ENCODE peak calls at places on chromosomes 16 and 17, in seven cellular contexts. One of them, this sample, is unnamed.

GRCh38 chr17:4247981-4248388 is 15.8 kb downstream of the ANKFY1 start:
- DNase-seq in HCT116: peak
- DNase-seq in neural progenitor cell: no peak
- DNase-seq in GM23338: peak
- DNase-seq in OCI-LY7: no peak
- DNase-seq in SK-N-SH: no peak
- DNase-seq in PC-3: peak
- DNase-seq in this sample: no peak

GRCh38 chr17:40479754-40480480 is 21.5 kb downstream of the TNS4 start:
- DNase-seq in HCT116: no peak
- DNase-seq in neural progenitor cell: no peak
- DNase-seq in GM23338: no peak
- DNase-seq in OCI-LY7: peak
- DNase-seq in SK-N-SH: no peak
- DNase-seq in PC-3: peak
- DNase-seq in this sample: no peak

GRCh38 chr17:36689089-36689667 is 87.8 kb downstream of the MRM1 start:
- DNase-seq in HCT116: no peak
- DNase-seq in neural progenitor cell: no peak
- DNase-seq in GM23338: no peak
- DNase-seq in OCI-LY7: no peak
- DNase-seq in SK-N-SH: no peak
- DNase-seq in PC-3: no peak
- DNase-seq in this sample: no peak

GRCh38 chr16:68760671-68761275 is 23.7 kb downstream of the CDH1 start:
- DNase-seq in HCT116: no peak
- DNase-seq in neural progenitor cell: no peak
- DNase-seq in GM23338: no peak
- DNase-seq in OCI-LY7: peak
- DNase-seq in SK-N-SH: no peak
- DNase-seq in PC-3: peak
- DNase-seq in this sample: peak

GRCh38 chr17:27630607-27631408 is at the start of gene LGALS9:
- DNase-seq in HCT116: no peak
- DNase-seq in neural progenitor cell: no peak
- DNase-seq in GM23338: no peak
- DNase-seq in OCI-LY7: peak
- DNase-seq in SK-N-SH: no peak
- DNase-seq in PC-3: peak
- DNase-seq in this sample: peak

GRCh38 chr16:3458278-3458851 is 14.9 kb downstream of the NAA60 start:
- DNase-seq in HCT116: no peak
- DNase-seq in neural progenitor cell: peak
- DNase-seq in GM23338: peak
- DNase-seq in OCI-LY7: peak
- DNase-seq in SK-N-SH: no peak
- DNase-seq in PC-3: peak
- DNase-seq in this sample: peak

GRCh38 chr17:48310748-48311213 is 119.2 kb downstream of the SKAP1 start:
- DNase-seq in HCT116: no peak
- DNase-seq in neural progenitor cell: peak
- DNase-seq in GM23338: peak
- DNase-seq in OCI-LY7: no peak
- DNase-seq in SK-N-SH: no peak
- DNase-seq in PC-3: no peak
- DNase-seq in this sample: no peak

GRCh38 chr17:44767493-44767892 is 8.7 kb downstream of the ADAM11 start:
- DNase-seq in HCT116: no peak
- DNase-seq in neural progenitor cell: peak
- DNase-seq in GM23338: no peak
- DNase-seq in OCI-LY7: peak
- DNase-seq in SK-N-SH: no peak
- DNase-seq in PC-3: no peak
- DNase-seq in this sample: no peak

GRCh38 chr17:48385303-48385702 is 44.7 kb downstream of the SKAP1 start:
- DNase-seq in HCT116: no peak
- DNase-seq in neural progenitor cell: no peak
- DNase-seq in GM23338: no peak
- DNase-seq in OCI-LY7: no peak
- DNase-seq in SK-N-SH: no peak
- DNase-seq in PC-3: no peak
- DNase-seq in this sample: no peak

GRCh38 chr16:81542609-81543570 is 98.3 kb downstream of the CMIP start:
- DNase-seq in HCT116: no peak
- DNase-seq in neural progenitor cell: no peak
- DNase-seq in GM23338: no peak
- DNase-seq in OCI-LY7: no peak
- DNase-seq in SK-N-SH: no peak
- DNase-seq in PC-3: no peak
- DNase-seq in this sample: no peak

GRCh38 chr17:74949455-74950115 is 13.9 kb downstream of the OTOP3 start:
- DNase-seq in HCT116: no peak
- DNase-seq in neural progenitor cell: no peak
- DNase-seq in GM23338: no peak
- DNase-seq in OCI-LY7: no peak
- DNase-seq in SK-N-SH: no peak
- DNase-seq in PC-3: no peak
- DNase-seq in this sample: no peak
- TF ChIP-seq EZH2phosphoT487 in HCT116: no peak
- TF ChIP-seq EZH2phosphoT487 in neural progenitor cell: no peak
- TF ChIP-seq EZH2phosphoT487 in GM23338: no peak
- TF ChIP-seq EZH2phosphoT487 in OCI-LY7: no peak
- TF ChIP-seq EZH2phosphoT487 in SK-N-SH: no peak
- TF ChIP-seq EZH2phosphoT487 in PC-3: no peak
- TF ChIP-seq EZH2phosphoT487 in this sample: no peak

DNA sequence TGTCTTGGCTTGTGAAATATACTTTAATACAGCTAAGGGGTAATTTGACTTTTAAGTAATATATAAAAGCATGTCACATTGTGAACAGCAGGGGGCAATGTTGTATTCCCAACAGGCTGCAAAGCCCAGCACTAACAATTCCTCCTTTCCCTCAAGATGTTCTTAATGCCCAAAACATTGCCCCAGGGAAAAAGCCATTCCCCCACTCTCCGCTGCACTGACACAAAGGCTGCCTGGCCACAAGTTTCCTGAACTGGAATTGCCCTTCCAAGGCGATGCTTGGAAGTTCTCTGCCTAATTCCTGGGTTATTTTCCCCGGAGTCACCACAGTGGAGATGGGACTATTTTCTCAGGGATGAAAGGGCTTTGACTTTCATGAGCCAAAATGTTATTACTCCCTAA is 27.2 kb downstream of the CLEC16A start:
- DNase-seq in HCT116: peak
- DNase-seq in neural progenitor cell: peak
- DNase-seq in GM23338: peak
- DNase-seq in OCI-LY7: peak
- DNase-seq in SK-N-SH: peak
- DNase-seq in PC-3: peak
- DNase-seq in this sample: peak
- TF ChIP-seq EZH2phosphoT487 in HCT116: no peak
- TF ChIP-seq EZH2phosphoT487 in neural progenitor cell: no peak
- TF ChIP-seq EZH2phosphoT487 in GM23338: no peak
- TF ChIP-seq EZH2phosphoT487 in OCI-LY7: no peak
- TF ChIP-seq EZH2phosphoT487 in SK-N-SH: no peak
- TF ChIP-seq EZH2phosphoT487 in PC-3: no peak
- TF ChIP-seq EZH2phosphoT487 in this sample: no peak

GRCh38 chr16:4468972-4469371 is 5.5 kb downstream of the NMRAL1 start:
- DNase-seq in HCT116: no peak
- DNase-seq in neural progenitor cell: no peak
- DNase-seq in GM23338: no peak
- DNase-seq in OCI-LY7: no peak
- DNase-seq in SK-N-SH: no peak
- DNase-seq in PC-3: no peak
- DNase-seq in this sample: no peak
- TF ChIP-seq EZH2phosphoT487 in HCT116: no peak
- TF ChIP-seq EZH2phosphoT487 in neural progenitor cell: no peak
- TF ChIP-seq EZH2phosphoT487 in GM23338: no peak
- TF ChIP-seq EZH2phosphoT487 in OCI-LY7: no peak
- TF ChIP-seq EZH2phosphoT487 in SK-N-SH: no peak
- TF ChIP-seq EZH2phosphoT487 in PC-3: no peak
- TF ChIP-seq EZH2phosphoT487 in this sample: no peak

GRCh38 chr16:14372471-14372870 is 257.6 kb downstream of the PARN start:
- DNase-seq in HCT116: no peak
- DNase-seq in neural progenitor cell: peak
- DNase-seq in GM23338: peak
- DNase-seq in OCI-LY7: peak
- DNase-seq in SK-N-SH: no peak
- DNase-seq in PC-3: no peak
- DNase-seq in this sample: no peak

GRCh38 chr16:14369734-14370598 is 260.1 kb downstream of the PARN start:
- DNase-seq in HCT116: no peak
- DNase-seq in neural progenitor cell: no peak
- DNase-seq in GM23338: no peak
- DNase-seq in OCI-LY7: no peak
- DNase-seq in SK-N-SH: no peak
- DNase-seq in PC-3: no peak
- DNase-seq in this sample: peak

GRCh38 chr16:14373406-14373805 is 256.7 kb downstream of the PARN start:
- DNase-seq in HCT116: no peak
- DNase-seq in neural progenitor cell: no peak
- DNase-seq in GM23338: no peak
- DNase-seq in OCI-LY7: no peak
- DNase-seq in SK-N-SH: no peak
- DNase-seq in PC-3: no peak
- DNase-seq in this sample: no peak

GRCh38 chr16:14370736-14371234 is 259.3 kb downstream of the PARN start:
- DNase-seq in HCT116: no peak
- DNase-seq in neural progenitor cell: no peak
- DNase-seq in GM23338: no peak
- DNase-seq in OCI-LY7: no peak
- DNase-seq in SK-N-SH: no peak
- DNase-seq in PC-3: no peak
- DNase-seq in this sample: no peak

DNA sequence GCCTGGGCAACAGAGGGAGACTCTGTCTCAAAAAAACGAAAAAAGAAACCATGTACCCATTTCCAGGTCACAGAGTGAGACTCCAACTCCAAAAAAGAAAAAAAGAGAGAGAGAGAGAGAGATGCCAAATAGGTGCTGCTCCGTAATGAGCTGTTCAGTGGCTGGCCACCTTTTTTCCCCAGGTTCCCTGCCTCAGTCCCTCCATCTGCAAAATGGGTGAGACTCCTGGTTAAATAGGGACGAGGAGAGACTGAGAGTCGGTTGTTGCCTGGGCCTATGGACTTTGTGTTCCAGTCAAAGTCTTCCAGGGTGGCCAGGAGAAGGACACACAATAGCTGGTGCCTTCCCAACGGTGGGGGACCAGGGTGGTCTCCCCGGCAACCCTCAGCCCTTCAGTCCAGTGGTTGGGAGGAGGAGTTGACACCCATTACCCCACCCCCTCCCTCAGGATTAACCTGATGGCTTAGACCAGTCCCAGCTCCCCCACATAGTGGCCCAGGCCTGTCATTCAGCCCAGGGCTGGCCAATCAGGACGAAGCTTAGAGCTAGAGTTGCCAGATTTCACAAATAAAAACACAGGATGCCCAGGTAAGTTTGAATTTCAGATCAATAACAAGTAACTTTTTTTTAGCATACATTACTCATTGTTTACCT is 258.2 kb downstream of the PARN start:
- DNase-seq in HCT116: no peak
- DNase-seq in neural progenitor cell: peak
- DNase-seq in GM23338: peak
- DNase-seq in OCI-LY7: no peak
- DNase-seq in SK-N-SH: no peak
- DNase-seq in PC-3: peak
- DNase-seq in this sample: no peak
- TF ChIP-seq EZH2phosphoT487 in HCT116: no peak
- TF ChIP-seq EZH2phosphoT487 in neural progenitor cell: no peak
- TF ChIP-seq EZH2phosphoT487 in GM23338: no peak
- TF ChIP-seq EZH2phosphoT487 in OCI-LY7: no peak
- TF ChIP-seq EZH2phosphoT487 in SK-N-SH: no peak
- TF ChIP-seq EZH2phosphoT487 in PC-3: no peak
- TF ChIP-seq EZH2phosphoT487 in this sample: no peak

DNA sequence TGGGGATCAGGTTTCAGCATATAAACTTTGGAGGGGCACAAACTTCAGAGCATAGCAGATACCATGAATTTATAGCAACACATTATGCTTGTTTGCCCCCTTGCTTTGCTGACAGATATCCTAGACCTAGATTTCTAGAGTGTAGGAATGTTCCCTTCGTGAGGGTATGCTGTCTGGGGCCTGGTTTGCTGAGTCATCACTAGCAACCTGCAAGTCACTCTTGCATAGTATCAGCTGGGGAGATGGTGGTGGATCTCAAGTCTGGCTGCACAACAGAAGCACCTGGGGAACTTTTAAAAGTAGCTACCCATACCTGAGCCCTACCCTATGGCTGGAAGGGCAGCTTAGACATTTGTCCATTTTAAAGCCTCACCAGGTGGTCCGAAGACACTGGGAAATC is 22.3 kb upstream of the HSBP1 start:
- DNase-seq in HCT116: no peak
- DNase-seq in neural progenitor cell: no peak
- DNase-seq in GM23338: no peak
- DNase-seq in OCI-LY7: no peak
- DNase-seq in SK-N-SH: no peak
- DNase-seq in PC-3: no peak
- DNase-seq in this sample: no peak
- TF ChIP-seq EZH2phosphoT487 in HCT116: no peak
- TF ChIP-seq EZH2phosphoT487 in neural progenitor cell: no peak
- TF ChIP-seq EZH2phosphoT487 in GM23338: no peak
- TF ChIP-seq EZH2phosphoT487 in OCI-LY7: no peak
- TF ChIP-seq EZH2phosphoT487 in SK-N-SH: no peak
- TF ChIP-seq EZH2phosphoT487 in PC-3: no peak
- TF ChIP-seq EZH2phosphoT487 in this sample: no peak

GRCh38 chr16:52912565-52913173 is 140.0 kb downstream of the CHD9NB start:
- DNase-seq in HCT116: peak
- DNase-seq in neural progenitor cell: peak
- DNase-seq in GM23338: peak
- DNase-seq in OCI-LY7: peak
- DNase-seq in SK-N-SH: peak
- DNase-seq in PC-3: peak
- DNase-seq in this sample: peak
- TF ChIP-seq EZH2phosphoT487 in HCT116: no peak
- TF ChIP-seq EZH2phosphoT487 in neural progenitor cell: no peak
- TF ChIP-seq EZH2phosphoT487 in GM23338: no peak
- TF ChIP-seq EZH2phosphoT487 in OCI-LY7: no peak
- TF ChIP-seq EZH2phosphoT487 in SK-N-SH: no peak
- TF ChIP-seq EZH2phosphoT487 in PC-3: no peak
- TF ChIP-seq EZH2phosphoT487 in this sample: no peak